ENCODE peak calls at places on chromosomes 7 and 10, in ten cellular contexts. W is endodermal cell; X is RPMI7951; Z is fibroblast of lung; D is nephron progenitor cell; F is left ventricle myocardium superior; O is stimulated activated CD4-positive, alpha-beta T cell treated with anti-CD3 and anti-CD28 coated beads, TNF-alpha, amount 100 ng/mL, for 4 hours; N is astrocyte of the cerebellum; G is AG04449; Y is HFFc6. P is an unnamed sample.
A peak's percentile ranks its signal among the peaks of the same experiment; 100 is the strongest.

GRCh38 chr10:127848226-127848625 is 44.5 kb downstream of the CLRN3 start:
- DNase-seq in W (peak; percentile 30), X (no peak), Z (no peak), D (no peak), F (no peak), O (no peak), N (no peak), G (no peak), Y (no peak), P (no peak)

GRCh38 chr10:98388086-98388655 is 26.8 kb downstream of the PYROXD2 start:
- DNase-seq in W (no peak), X (no peak), Z (no peak), D (no peak), F (no peak), O (no peak), N (no peak), G (no peak), Y (no peak), P (no peak)

GRCh38 chr10:6383099-6383812 is 180.5 kb downstream of the PFKFB3 start:
- DNase-seq in W (no peak), X (peak; percentile 96), Z (peak; percentile 81), D (no peak), F (no peak), O (no peak), N (no peak), G (no peak), Y (peak; percentile 30), P (no peak)

GRCh38 chr7:97004931-97005763 is at the start of gene DLX6:
- DNase-seq in W (peak; percentile 96), X (peak; percentile 87), Z (peak; percentile 18), D (peak; percentile 80), F (peak; percentile 52), O (no peak), N (no peak), G (no peak), Y (no peak), P (no peak)

GRCh38 chr10:83612050-83612449 is 527.3 kb upstream of the GHITM start:
- DNase-seq in W (no peak), X (no peak), Z (peak; percentile 97), D (no peak), F (no peak), O (no peak), N (peak; percentile 83), G (no peak), Y (peak; percentile 65), P (no peak)

GRCh38 chr7:68613405-68613804 is 984.9 kb upstream of the AUTS2 start:
- DNase-seq in W (peak; percentile 46), X (no peak), Z (peak; percentile 11), D (no peak), F (no peak), O (no peak), N (no peak), G (no peak), Y (no peak), P (no peak)

GRCh38 chr10:114487815-114488536 is 83.7 kb upstream of the AFAP1L2 start:
- DNase-seq in W (no peak), X (no peak), Z (peak; percentile 69), D (no peak), F (no peak), O (no peak), N (peak; percentile 42), G (no peak), Y (peak; percentile 41), P (no peak)

GRCh38 chr10:117004627-117005453 is at the start of gene SHTN1:
- DNase-seq in W (peak; percentile 89), X (peak; percentile 63), Z (peak; percentile 71), D (peak; percentile 66), F (peak; percentile 79), O (peak; percentile 5), N (peak; percentile 19), G (no peak), Y (peak; percentile 9), P (no peak)

GRCh38 chr7:49669692-49670260 is 103.7 kb upstream of the VWC2 start:
- DNase-seq in W (no peak), X (no peak), Z (no peak), D (no peak), F (peak; percentile 43), O (no peak), N (no peak), G (no peak), Y (no peak), P (no peak)

GRCh38 chr7:105444342-105444938 is 55.7 kb upstream of the SRPK2 start:
- DNase-seq in W (no peak), X (no peak), Z (no peak), D (no peak), F (no peak), O (no peak), N (no peak), G (no peak), Y (no peak), P (no peak)

GRCh38 chr10:86752311-86752710 is 4.1 kb upstream of the BMPR1A start:
- DNase-seq in W (no peak), X (no peak), Z (no peak), D (no peak), F (no peak), O (no peak), N (no peak), G (no peak), Y (no peak), P (no peak)

GRCh38 chr7:71402684-71403083 is 270.7 kb downstream of the GALNT17 start:
- DNase-seq in W (peak; percentile 53), X (no peak), Z (no peak), D (no peak), F (no peak), O (no peak), N (no peak), G (no peak), Y (no peak), P (no peak)

GRCh38 chr10:17544465-17544864 is 72.7 kb downstream of the HACD1 start:
- DNase-seq in W (no peak), X (no peak), Z (no peak), D (no peak), F (no peak), O (no peak), N (no peak), G (no peak), Y (peak; percentile 47), P (no peak)

P was measured in activated naive CD4-positive, alpha-beta T cell treated with anti-CD3 and anti-CD28 coated beads, Interleukin-2, amount 50 U/mL, for 72 hours.